ENCODE peak calls at places on chromosomes 5 and 9, in four cellular contexts. One of them, this sample, is unnamed.

GRCh38 chr9:114972510-114972909 is 42.1 kb upstream of the TNFSF8 start:
- DNase-seq in HEK293T: no peak
- DNase-seq in HepG2: no peak
- DNase-seq in GM12878: no peak
- DNase-seq in this sample: no peak

GRCh38 chr5:72386639-72387038 is 66.5 kb downstream of the PTCD2 start:
- DNase-seq in HEK293T: no peak
- DNase-seq in HepG2: no peak
- DNase-seq in GM12878: no peak
- DNase-seq in this sample: no peak

GRCh38 chr5:71586052-71586940 is 844 bp upstream of the MCCC2 start:
- DNase-seq in HEK293T: no peak
- DNase-seq in HepG2: peak; percentile 98
- DNase-seq in GM12878: peak; percentile 23
- DNase-seq in this sample: peak; percentile 85

GRCh38 chr9:92781902-92782301 is 17.3 kb upstream of the BICD2 start:
- DNase-seq in HEK293T: no peak
- DNase-seq in HepG2: no peak
- DNase-seq in GM12878: no peak
- DNase-seq in this sample: no peak

GRCh38 chr5:87399720-87400119 is 13.0 kb downstream of the CCNH start:
- DNase-seq in HEK293T: no peak
- DNase-seq in HepG2: no peak
- DNase-seq in GM12878: no peak
- DNase-seq in this sample: no peak

GRCh38 chr9:124384849-124385248 is 30.4 kb downstream of the PSMB7 start:
- DNase-seq in HEK293T: no peak
- DNase-seq in HepG2: no peak
- DNase-seq in GM12878: no peak
- DNase-seq in this sample: no peak

GRCh38 chr9:92961627-92962302 is 14.4 kb downstream of the FGD3 start:
- DNase-seq in HEK293T: no peak
- DNase-seq in HepG2: no peak
- DNase-seq in GM12878: no peak
- DNase-seq in this sample: no peak

GRCh38 chr9:30197954-30198353 is 2186.5 kb upstream of the ACO1 start:
- DNase-seq in HEK293T: no peak
- DNase-seq in HepG2: peak; percentile 57
- DNase-seq in GM12878: no peak
- DNase-seq in this sample: no peak

GRCh38 chr9:120556780-120557179 is 23.2 kb downstream of the CDK5RAP2 start:
- DNase-seq in HEK293T: no peak
- DNase-seq in HepG2: no peak
- DNase-seq in GM12878: no peak
- DNase-seq in this sample: no peak

GRCh38 chr5:142977363-142978051 is 207.3 kb downstream of the ARHGAP26 start:
- DNase-seq in HEK293T: no peak
- DNase-seq in HepG2: no peak
- DNase-seq in GM12878: peak; percentile 58
- DNase-seq in this sample: peak; percentile 14

GRCh38 chr9:15293727-15294405 is 13.2 kb downstream of the TTC39B start:
- DNase-seq in HEK293T: no peak
- DNase-seq in HepG2: no peak
- DNase-seq in GM12878: no peak
- DNase-seq in this sample: no peak

GRCh38 chr5:38888023-38888422 is 42.2 kb downstream of the OSMR start:
- DNase-seq in HEK293T: no peak
- DNase-seq in HepG2: no peak
- DNase-seq in GM12878: no peak
- DNase-seq in this sample: peak; percentile 64

GRCh38 chr9:133888779-133889491 is 103.2 kb downstream of the VAV2 start:
- DNase-seq in HEK293T: no peak
- DNase-seq in HepG2: no peak
- DNase-seq in GM12878: no peak
- DNase-seq in this sample: no peak

GRCh38 chr9:95874989-95875304 is 544 bp upstream of the ERCC6L2 start:
- DNase-seq in HEK293T: peak; percentile 27
- DNase-seq in HepG2: peak; percentile 7
- DNase-seq in GM12878: no peak
- DNase-seq in this sample: peak; percentile 81

GRCh38 chr5:80760178-80760577 is 105.4 kb upstream of the DHFR start:
- DNase-seq in HEK293T: no peak
- DNase-seq in HepG2: no peak
- DNase-seq in GM12878: no peak
- DNase-seq in this sample: no peak

GRCh38 chr5:169778622-169779596 is 141.8 kb downstream of the DOCK2 start:
- DNase-seq in HEK293T: no peak
- DNase-seq in HepG2: no peak
- DNase-seq in GM12878: peak; percentile 87
- DNase-seq in this sample: no peak

GRCh38 chr5:169139381-169140125 is 161.4 kb downstream of the SLIT3 start:
- DNase-seq in HEK293T: no peak
- DNase-seq in HepG2: no peak
- DNase-seq in GM12878: no peak
- DNase-seq in this sample: no peak

GRCh38 chr5:169296456-169297220 is 4.3 kb downstream of the SLIT3 start:
- DNase-seq in HEK293T: no peak
- DNase-seq in HepG2: no peak
- DNase-seq in GM12878: no peak
- DNase-seq in this sample: no peak

GRCh38 chr9:6415266-6415665 is 2.3 kb downstream of the UHRF2 start:
- DNase-seq in HEK293T: no peak
- DNase-seq in HepG2: no peak
- DNase-seq in GM12878: no peak
- DNase-seq in this sample: no peak

GRCh38 chr5:142815469-142815868 is 45.3 kb downstream of the ARHGAP26 start:
- DNase-seq in HEK293T: no peak
- DNase-seq in HepG2: no peak
- DNase-seq in GM12878: no peak
- DNase-seq in this sample: no peak

GRCh38 chr5:98769256-98770157 is 4.0 kb upstream of the RGMB start:
- DNase-seq in HEK293T: peak; percentile 31
- DNase-seq in HepG2: no peak
- DNase-seq in GM12878: no peak
- DNase-seq in this sample: no peak

GRCh38 chr9:38182321-38182720 is 113.3 kb upstream of the SHB start:
- DNase-seq in HEK293T: no peak
- DNase-seq in HepG2: no peak
- DNase-seq in GM12878: peak; percentile 43
- DNase-seq in this sample: no peak

GRCh38 chr5:75007537-75007847 is 44.9 kb downstream of the GCNT4 start:
- DNase-seq in HEK293T: no peak
- DNase-seq in HepG2: no peak
- DNase-seq in GM12878: no peak
- DNase-seq in this sample: no peak

GRCh38 chr5:132785864-132786263 is 8.8 kb upstream of the SEPTIN8 start:
- DNase-seq in HEK293T: no peak
- DNase-seq in HepG2: no peak
- DNase-seq in GM12878: no peak
- DNase-seq in this sample: no peak

GRCh38 chr5:153551537-153552079 is 61.1 kb downstream of the GRIA1 start:
- DNase-seq in HEK293T: no peak
- DNase-seq in HepG2: no peak
- DNase-seq in GM12878: no peak
- DNase-seq in this sample: peak; percentile 6

GRCh38 chr5:62621280-62621679 is 42.7 kb downstream of the LRRC70 start:
- DNase-seq in HEK293T: peak; percentile 17
- DNase-seq in HepG2: no peak
- DNase-seq in GM12878: no peak
- DNase-seq in this sample: peak; percentile 70

GRCh38 chr9:22454021-22454420 is 7.4 kb downstream of the DMRTA1 start:
- DNase-seq in HEK293T: no peak
- DNase-seq in HepG2: no peak
- DNase-seq in GM12878: no peak
- DNase-seq in this sample: no peak

GRCh38 chr5:74122979-74123575 is 497.1 kb downstream of the ARHGEF28 start:
- DNase-seq in HEK293T: no peak
- DNase-seq in HepG2: no peak
- DNase-seq in GM12878: no peak
- DNase-seq in this sample: no peak

GRCh38 chr5:6632324-6632930 is 417 bp downstream of the NSUN2 start:
- DNase-seq in HEK293T: peak; percentile 42
- DNase-seq in HepG2: peak; percentile 18
- DNase-seq in GM12878: no peak
- DNase-seq in this sample: no peak

GRCh38 chr9:35700031-35700430 is 10.3 kb upstream of the TPM2 start:
- DNase-seq in HEK293T: no peak
- DNase-seq in HepG2: no peak
- DNase-seq in GM12878: no peak
- DNase-seq in this sample: no peak

GRCh38 chr5:10977011-10977410 is 216.0 kb upstream of the DAP start:
- DNase-seq in HEK293T: no peak
- DNase-seq in HepG2: no peak
- DNase-seq in GM12878: no peak
- DNase-seq in this sample: no peak

GRCh38 chr9:129720865-129721545 is 31.8 kb downstream of the PTGES start:
- DNase-seq in HEK293T: no peak
- DNase-seq in HepG2: no peak
- DNase-seq in GM12878: no peak
- DNase-seq in this sample: peak; percentile 81

GRCh38 chr5:14204785-14205321 is 61.7 kb downstream of the TRIO start:
- DNase-seq in HEK293T: no peak
- DNase-seq in HepG2: peak; percentile 64
- DNase-seq in GM12878: no peak
- DNase-seq in this sample: no peak

GRCh38 chr9:35579130-35579529 is 25.9 kb upstream of the TESK1 start:
- DNase-seq in HEK293T: no peak
- DNase-seq in HepG2: no peak
- DNase-seq in GM12878: peak; percentile 35
- DNase-seq in this sample: no peak

GRCh38 chr5:101292199-101292598 is 389.1 kb upstream of the ST8SIA4 start:
- DNase-seq in HEK293T: no peak
- DNase-seq in HepG2: no peak
- DNase-seq in GM12878: no peak
- DNase-seq in this sample: no peak

DNA sequence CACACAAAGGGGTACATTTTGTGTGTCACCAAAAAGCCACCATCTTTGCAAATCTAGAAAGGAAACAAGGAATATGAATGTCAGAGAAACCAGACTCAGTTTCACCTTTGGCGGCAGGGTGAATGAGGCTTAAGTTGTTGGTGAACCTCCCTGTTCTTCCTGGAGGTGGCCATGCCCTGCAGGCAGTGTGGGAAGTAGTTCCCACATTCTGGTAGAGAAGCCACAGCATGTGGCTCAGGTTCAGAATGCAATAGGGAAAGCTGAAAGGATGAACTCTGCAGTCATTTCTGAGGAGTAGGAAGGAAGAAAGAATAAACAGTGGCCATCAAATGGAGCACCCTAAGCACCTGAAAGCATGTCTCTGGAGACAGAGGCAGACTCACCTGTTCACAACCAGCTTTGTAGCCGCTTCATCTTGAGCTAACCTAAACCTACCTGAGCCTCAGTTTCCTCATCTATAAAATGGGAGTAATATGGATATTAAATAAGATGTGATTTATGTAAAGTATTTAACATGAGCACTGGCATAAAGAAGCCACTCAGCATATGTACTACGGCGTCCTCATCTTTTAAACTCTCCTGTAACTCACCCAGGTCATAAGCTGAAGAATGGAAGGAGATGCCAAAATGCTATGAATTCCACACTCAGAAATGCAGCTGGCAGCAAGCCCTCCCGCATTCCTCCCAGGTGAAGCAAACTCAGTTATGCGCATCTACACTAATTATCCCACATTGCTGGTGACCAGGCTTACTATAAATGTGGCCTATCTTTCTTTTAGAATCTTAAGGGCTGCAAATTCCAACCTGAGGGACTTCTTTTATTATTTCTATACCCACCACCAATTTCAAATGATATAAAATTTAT is 86.0 kb downstream of the ZNF608 start:
- DNase-seq in HEK293T: no peak
- DNase-seq in HepG2: no peak
- DNase-seq in GM12878: no peak
- DNase-seq in this sample: no peak
- TF ChIP-seq TARDBP in HEK293T: no peak
- TF ChIP-seq TARDBP in HepG2: no peak
- TF ChIP-seq TARDBP in GM12878: no peak
- TF ChIP-seq TARDBP in this sample: no peak

GRCh38 chr5:187617-188451 is 3.5 kb upstream of the LRRC14B start:
- DNase-seq in HEK293T: no peak
- DNase-seq in HepG2: no peak
- DNase-seq in GM12878: no peak
- DNase-seq in this sample: no peak
- TF ChIP-seq TARDBP in HEK293T: no peak
- TF ChIP-seq TARDBP in HepG2: no peak
- TF ChIP-seq TARDBP in GM12878: no peak
- TF ChIP-seq TARDBP in this sample: no peak

GRCh38 chr5:140557965-140558364 is 692 bp upstream of the SRA1 start:
- DNase-seq in HEK293T: no peak
- DNase-seq in HepG2: no peak
- DNase-seq in GM12878: no peak
- DNase-seq in this sample: no peak

GRCh38 chr5:140556438-140556837 is 835 bp downstream of the SRA1 start:
- DNase-seq in HEK293T: no peak
- DNase-seq in HepG2: no peak
- DNase-seq in GM12878: no peak
- DNase-seq in this sample: no peak

GRCh38 chr5:140558542-140558941 is 1.3 kb upstream of the SRA1 start:
- DNase-seq in HEK293T: no peak
- DNase-seq in HepG2: no peak
- DNase-seq in GM12878: no peak
- DNase-seq in this sample: no peak

GRCh38 chr5:140555747-140556312 is 1.4 kb downstream of the SRA1 start:
- DNase-seq in HEK293T: no peak
- DNase-seq in HepG2: no peak
- DNase-seq in GM12878: no peak
- DNase-seq in this sample: no peak

GRCh38 chr5:140557136-140557805 is at the start of gene SRA1:
- DNase-seq in HEK293T: peak; percentile 92
- DNase-seq in HepG2: peak; percentile 85
- DNase-seq in GM12878: peak; percentile 60
- DNase-seq in this sample: peak; percentile 87
- TF ChIP-seq TARDBP in HEK293T: no peak
- TF ChIP-seq TARDBP in HepG2: peak; percentile 58
- TF ChIP-seq TARDBP in GM12878: no peak
- TF ChIP-seq TARDBP in this sample: peak; percentile 28

GRCh38 chr5:4295663-4296339 is 700.2 kb downstream of the IRX1 start:
- DNase-seq in HEK293T: peak; percentile 14
- DNase-seq in HepG2: no peak
- DNase-seq in GM12878: no peak
- DNase-seq in this sample: peak; percentile 21
- TF ChIP-seq TARDBP in HEK293T: no peak
- TF ChIP-seq TARDBP in HepG2: no peak
- TF ChIP-seq TARDBP in GM12878: no peak
- TF ChIP-seq TARDBP in this sample: no peak

DNA sequence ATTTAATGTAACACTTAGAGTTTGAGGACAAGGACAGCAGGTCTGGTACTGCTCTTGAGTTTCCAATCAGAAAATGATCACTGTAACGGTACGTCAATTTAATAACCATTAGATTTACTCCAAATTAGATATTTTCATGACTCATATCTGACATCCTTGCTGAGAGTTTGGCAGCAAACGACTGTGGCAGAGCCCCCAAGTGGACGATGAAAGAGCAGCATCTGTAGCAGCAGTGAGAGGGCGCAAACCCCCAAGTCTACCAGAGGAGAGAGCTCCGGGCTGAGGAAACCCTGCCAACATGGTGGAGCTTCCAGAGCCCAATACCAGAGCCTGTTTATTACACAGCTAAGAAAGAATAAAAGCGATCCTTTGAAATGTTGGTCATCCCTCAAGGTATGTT is 73.2 kb upstream of the EPB41L4A start:
- DNase-seq in HEK293T: peak; percentile 77
- DNase-seq in HepG2: peak; percentile 19
- DNase-seq in GM12878: peak; percentile 12
- DNase-seq in this sample: peak; percentile 35
- TF ChIP-seq TARDBP in HEK293T: no peak
- TF ChIP-seq TARDBP in HepG2: no peak
- TF ChIP-seq TARDBP in GM12878: no peak
- TF ChIP-seq TARDBP in this sample: no peak

This sample was measured in K562.